ENCODE peak calls at places on chromosomes 11 and 22, in seven cellular contexts. D, Q, I, S, O, G and R are unnamed samples.

GRCh38 chr11:727859-728748 is 19.2 kb upstream of the TALDO1 start:
- DNase-seq in D (peak; percentile 85), Q (peak; percentile 96), S (peak; percentile 63), G (peak; percentile 75), I (no peak), O (no peak), R (peak; percentile 67)

GRCh38 chr11:104668797-104669463 is 229.3 kb downstream of the CASP12 start:
- DNase-seq in S (no peak), I (no peak), G (no peak), O (no peak), Q (no peak), D (no peak), R (peak; percentile 96)

GRCh38 chr11:115618428-115618827 is 114.2 kb upstream of the CADM1 start:
- DNase-seq in I (no peak), O (no peak), S (no peak), G (no peak), Q (no peak), D (no peak), R (no peak)

GRCh38 chr11:7444582-7444981 is 40.7 kb upstream of the OLFML1 start:
- DNase-seq in D (no peak), G (no peak), S (no peak), I (no peak), O (no peak), Q (no peak), R (peak; percentile 11)

GRCh38 chr11:62400760-62401159 is 18.1 kb upstream of the SCGB1A1 start:
- DNase-seq in G (no peak), O (no peak), S (peak; percentile 85), Q (peak; percentile 91), I (no peak), D (no peak), R (peak; percentile 59)

GRCh38 chr11:91859666-91860065 is 365.0 kb upstream of the FAT3 start:
- DNase-seq in I (no peak), O (no peak), Q (no peak), S (no peak), G (no peak), D (no peak), R (no peak)

GRCh38 chr11:66334605-66335442 is 1.4 kb downstream of the RIN1 start:
- DNase-seq in Q (peak; percentile 79), D (no peak), O (no peak), S (no peak), I (no peak), G (no peak), R (peak; percentile 52)

GRCh38 chr11:3623126-3623525 is 18.7 kb downstream of the ART5 start:
- DNase-seq in S (no peak), O (no peak), Q (no peak), D (no peak), G (no peak), I (no peak), R (no peak)

GRCh38 chr22:24181088-24181995 is at the start of gene SUSD2:
- DNase-seq in I (no peak), Q (peak; percentile 82), D (peak; percentile 60), G (no peak), O (no peak), S (no peak), R (no peak)

GRCh38 chr22:47616396-47617020 is 854.1 kb downstream of the TBC1D22A start:
- DNase-seq in D (no peak), G (no peak), I (no peak), S (no peak), Q (no peak), O (no peak), R (no peak)

GRCh38 chr22:17882162-17882561 is 107.9 kb upstream of the BID start:
- DNase-seq in Q (no peak), D (no peak), S (no peak), O (no peak), I (no peak), G (no peak), R (no peak)

GRCh38 chr11:61148016-61148640 is 13.1 kb downstream of the VPS37C start:
- DNase-seq in G (no peak), I (no peak), Q (no peak), O (no peak), D (no peak), S (no peak), R (no peak)

GRCh38 chr11:83655996-83656395 is 369.8 kb upstream of the CCDC90B start:
- DNase-seq in G (no peak), I (no peak), Q (no peak), S (no peak), D (no peak), O (no peak), R (no peak)

GRCh38 chr11:62147545-62147944 is 23.7 kb downstream of the INCENP start:
- DNase-seq in G (no peak), S (no peak), O (no peak), D (no peak), Q (no peak), I (no peak), R (no peak)

GRCh38 chr11:67006029-67006884 is 16.7 kb upstream of the SYT12 start:
- DNase-seq in D (peak; percentile 88), G (no peak), O (no peak), S (no peak), Q (no peak), I (no peak), R (peak; percentile 46)

GRCh38 chr11:27396259-27396839 is 33.3 kb upstream of the CCDC34 start:
- DNase-seq in S (no peak), Q (no peak), O (no peak), D (no peak), I (no peak), G (no peak), R (no peak)

GRCh38 chr11:22521226-22521625 is 104.4 kb downstream of the FANCF start:
- DNase-seq in G (peak; percentile 1), S (no peak), Q (no peak), D (no peak), I (no peak), O (no peak), R (peak; percentile 34)

GRCh38 chr22:41094036-41094435 is 1.6 kb downstream of the EP300 start:
- DNase-seq in O (no peak), D (peak; percentile 46), G (no peak), S (no peak), I (no peak), Q (no peak), R (peak; percentile 60)
- H3K4me3 ChIP-seq in O (peak overlapping the region; percentile 95), D (peak overlapping the region; percentile 90), G (peak overlapping the region; percentile 91), S (peak overlapping the region; percentile 86), I (peak overlapping the region; percentile 95), Q (peak overlapping the region; percentile 94), R (peak overlapping the region; percentile 95)

DNA sequence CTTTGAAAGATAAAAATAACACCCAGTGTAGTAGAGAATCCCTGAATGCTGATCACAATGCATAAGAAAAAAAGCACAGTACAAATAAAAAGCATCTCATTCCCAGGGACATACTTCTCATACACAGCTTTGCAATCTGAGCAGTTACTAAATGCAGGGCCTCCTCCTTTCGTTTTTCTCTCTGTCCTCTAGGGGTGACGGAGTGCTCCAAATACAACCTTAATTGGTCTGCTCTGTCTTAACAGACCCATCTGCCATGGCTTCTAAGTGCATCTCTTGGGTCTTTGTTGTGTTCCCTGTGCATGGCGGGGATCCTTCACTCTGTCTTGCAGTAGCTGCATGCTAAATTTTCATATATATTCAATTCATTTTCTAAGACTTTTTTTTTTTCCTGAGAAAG is 1114.2 kb upstream of the RAG2 start:
- DNase-seq in S (no peak), G (no peak), O (no peak), D (peak; percentile 48), Q (no peak), I (no peak), R (peak; percentile 51)
- TF ChIP-seq CTCF in S (no peak), G (no peak), O (no peak), D (peak; percentile 19), Q (no peak), I (no peak), R (peak; percentile 50)

DNA sequence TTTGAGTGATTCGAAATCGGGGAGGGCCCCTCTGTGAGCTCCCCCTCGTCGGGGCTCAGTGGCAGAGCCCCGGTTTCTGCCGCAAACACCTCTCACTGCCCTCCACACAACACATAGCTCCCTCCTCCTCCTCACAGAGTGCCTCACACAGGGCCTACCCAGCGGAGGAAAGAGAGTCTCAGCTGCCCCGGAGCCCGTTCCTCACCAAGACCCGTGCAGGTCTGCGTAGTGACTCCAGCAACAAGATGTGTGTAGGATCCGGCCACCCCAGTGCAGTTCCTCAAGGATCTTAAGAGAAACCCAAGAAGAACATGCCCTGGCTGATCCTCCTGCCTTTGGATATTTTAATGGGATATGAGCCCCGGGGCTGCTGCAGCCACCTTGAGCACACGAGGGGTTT is 238.4 kb downstream of the BRD1 start:
- DNase-seq in G (no peak), I (no peak), Q (peak; percentile 18), S (no peak), D (no peak), O (no peak), R (no peak)
- H3K4me3 ChIP-seq in G (no peak overlapping the region), I (no peak overlapping the region), Q (no peak overlapping the region), S (no peak overlapping the region), D (no peak overlapping the region), O (no peak overlapping the region), R (no peak overlapping the region)

GRCh38 chr11:32489464-32489863 is 54.1 kb upstream of the WT1 start:
- DNase-seq in O (no peak), D (peak; percentile 62), Q (no peak), S (no peak), G (no peak), I (no peak), R (peak; percentile 22)
- TF ChIP-seq CTCF in O (no peak), D (peak; percentile 24), Q (no peak), S (no peak), G (no peak), I (peak; percentile 13), R (peak; percentile 33)

GRCh38 chr22:20956258-20957117 is 10.6 kb upstream of the AIFM3 start:
- DNase-seq in I (no peak), D (peak; percentile 87), O (no peak), G (no peak), S (no peak), Q (no peak), R (no peak)

GRCh38 chr22:20955548-20955947 is 11.5 kb upstream of the AIFM3 start:
- DNase-seq in I (no peak), D (no peak), O (no peak), Q (no peak), S (no peak), G (no peak), R (no peak)

GRCh38 chr22:20957118-20957690 is 9.9 kb upstream of the AIFM3 start:
- DNase-seq in I (no peak), Q (peak; percentile 82), S (no peak), G (no peak), D (peak; percentile 71), O (no peak), R (no peak)

GRCh38 chr22:20959578-20960461 is 7.2 kb upstream of the AIFM3 start:
- DNase-seq in Q (no peak), I (no peak), O (no peak), D (no peak), G (no peak), S (no peak), R (no peak)

DNA sequence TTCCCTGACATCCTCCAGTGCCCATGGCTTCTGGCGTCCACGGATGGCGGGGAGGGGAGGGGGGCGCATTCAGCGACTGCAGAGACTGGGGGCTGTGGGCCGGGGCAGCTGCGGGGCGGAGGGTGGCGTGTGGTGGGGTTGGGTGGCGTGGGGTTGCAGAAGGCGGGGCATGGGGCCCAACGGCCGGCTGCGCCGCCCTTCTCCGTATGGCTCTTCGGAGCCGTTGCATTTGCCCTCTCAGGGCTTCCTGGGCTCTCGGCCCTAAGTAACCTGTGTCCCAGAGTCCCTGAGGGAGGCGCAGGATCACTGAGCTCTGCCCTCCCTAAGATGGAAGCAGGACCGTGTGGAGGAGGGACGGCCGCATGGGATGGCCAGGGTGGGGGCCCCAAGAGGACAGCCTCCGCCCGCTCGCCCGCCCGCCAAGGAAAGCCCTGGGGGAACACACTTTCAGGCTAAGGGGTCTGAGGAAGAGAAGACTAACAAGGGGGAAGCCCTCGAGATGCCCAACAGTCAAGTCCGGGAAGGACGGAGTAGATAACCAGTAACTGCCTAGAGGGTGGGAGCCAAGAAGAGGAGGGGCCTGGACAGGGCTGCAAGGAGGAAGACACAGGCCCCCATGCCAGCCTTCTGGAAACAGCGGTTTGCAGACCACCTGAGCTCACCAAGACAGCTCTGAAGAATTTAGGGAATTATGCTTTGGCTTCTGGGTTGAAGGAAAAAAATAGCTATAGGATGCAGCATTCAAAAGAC is 9.2 kb upstream of the AIFM3 start:
- DNase-seq in O (no peak), D (peak; percentile 82), S (no peak), I (no peak), G (peak; percentile 33), Q (peak; percentile 76), R (no peak)
- H3K4me3 ChIP-seq in O (peak overlapping the region; percentile 75), D (peak overlapping the region; percentile 79), S (peak overlapping the region; percentile 48), I (peak overlapping the region; percentile 72), G (peak overlapping the region; percentile 70), Q (peak overlapping the region; percentile 56), R (peak overlapping the region; percentile 67)